ENCODE peak calls at places on chromosomes 4 and X, in ten cellular contexts. K is fibroblast of lung; F is WERI-Rb-1; N is left lung; X is uterus; V is transverse colon; P is GM23248; Y is naive thymus-derived CD4-positive, alpha-beta T cell; A is tibial nerve; I is body of pancreas. J is an unnamed sample. For H3K27me3, the result is how much of the 10 kb centered on the place peaks cover.

GRCh38 chrX:118630843-118631242 is 96.6 kb upstream of the IL13RA1 start:
- DNase-seq in Y (no peak), K (no peak), V (no peak), I (no peak), P (no peak), F (no peak), X (no peak), N (no peak), A (no peak), J (no peak)

GRCh38 chr4:110055014-110055768 is 142.5 kb downstream of the EGF start:
- DNase-seq in X (no peak), N (no peak), I (no peak), K (no peak), P (peak), F (no peak), Y (peak), V (no peak), A (no peak), J (no peak)

GRCh38 chrX:21490341-21490740 is 116.1 kb downstream of the CNKSR2 start:
- DNase-seq in X (no peak), I (no peak), F (no peak), P (no peak), N (no peak), Y (no peak), V (no peak), A (no peak), K (no peak), J (no peak)

GRCh38 chr4:37970702-37971101 is 10.5 kb downstream of the PTTG2 start:
- DNase-seq in K (peak), Y (peak), F (peak), A (no peak), V (peak), I (peak), P (peak), N (peak), X (peak), J (no peak)

GRCh38 chr4:8227201-8227770 is 28.2 kb downstream of the SH3TC1 start:
- DNase-seq in N (no peak), F (no peak), A (no peak), I (peak), Y (no peak), K (no peak), P (no peak), V (no peak), X (no peak), J (no peak)

GRCh38 chr4:185384877-185385465 is 10.8 kb downstream of the LRP2BP start:
- DNase-seq in I (no peak), V (no peak), P (no peak), N (no peak), K (peak), A (no peak), X (no peak), F (no peak), Y (no peak), J (no peak)

GRCh38 chrX:40151211-40152172 is 53.7 kb upstream of the BCOR start:
- DNase-seq in A (no peak), X (no peak), Y (no peak), K (no peak), F (peak), I (no peak), P (no peak), N (no peak), V (no peak), J (no peak)

GRCh38 chr4:141127884-141128283 is 5.4 kb downstream of the RNF150 start:
- DNase-seq in I (peak), V (no peak), K (no peak), Y (no peak), F (no peak), P (peak), N (no peak), X (no peak), A (no peak), J (no peak)

GRCh38 chr4:25937801-25938200 is 23.8 kb downstream of the SMIM20 start:
- DNase-seq in F (no peak), P (peak), N (no peak), I (no peak), V (no peak), K (peak), X (no peak), A (no peak), Y (no peak), J (no peak)

GRCh38 chrX:77628294-77629025 is 157.6 kb downstream of the ATRX start:
- DNase-seq in A (no peak), V (no peak), P (peak), F (no peak), K (peak), I (no peak), N (no peak), Y (no peak), X (no peak), J (no peak)

GRCh38 chr4:94420356-94420755 is 31.4 kb upstream of the PDLIM5 start:
- DNase-seq in N (no peak), K (no peak), V (no peak), X (no peak), F (no peak), Y (no peak), I (no peak), A (no peak), P (peak), J (no peak)

GRCh38 chrX:18272222-18272621 is 51.5 kb upstream of the BEND2 start:
- DNase-seq in N (no peak), K (no peak), V (no peak), A (no peak), P (no peak), Y (no peak), F (no peak), I (no peak), X (no peak), J (no peak)

GRCh38 chr4:141180991-141181760 is 39.5 kb upstream of the ZNF330 start:
- DNase-seq in F (no peak), Y (no peak), X (no peak), I (no peak), K (no peak), V (no peak), P (no peak), N (no peak), A (no peak), J (no peak)

GRCh38 chr4:39763714-39764572 is 66.0 kb downstream of the UBE2K start:
- DNase-seq in F (no peak), P (no peak), N (no peak), A (no peak), I (no peak), Y (no peak), X (no peak), V (no peak), K (no peak), J (no peak)

GRCh38 chr4:127967141-127967775 is 2.1 kb downstream of the ABHD18 start:
- DNase-seq in F (no peak), Y (no peak), X (no peak), K (peak), N (no peak), P (no peak), I (no peak), V (no peak), A (no peak), J (no peak)

GRCh38 chr4:24603343-24603742 is 19.0 kb upstream of the DHX15 start:
- DNase-seq in I (no peak), K (no peak), F (no peak), Y (no peak), N (peak), P (no peak), X (no peak), V (no peak), A (no peak), J (no peak)

GRCh38 chr4:95627004-95627403 is 78.2 kb upstream of the UNC5C start:
- DNase-seq in X (no peak), K (no peak), N (no peak), F (no peak), Y (no peak), V (no peak), I (no peak), A (no peak), P (no peak), J (no peak)

GRCh38 chrX:119784747-119785446 is 6.5 kb downstream of the RPL39 start:
- DNase-seq in X (no peak), P (peak), V (peak), F (peak), I (peak), Y (peak), N (no peak), K (peak), A (no peak), J (no peak)

GRCh38 chr4:119027815-119028214 is 107.8 kb upstream of the MYOZ2 start:
- DNase-seq in Y (no peak), K (no peak), V (no peak), P (no peak), F (no peak), N (no peak), X (no peak), I (no peak), A (no peak), J (no peak)

GRCh38 chr4:153467897-153468262 is 1.7 kb downstream of the TMEM131L start:
- DNase-seq in I (no peak), Y (no peak), A (no peak), P (no peak), V (no peak), X (no peak), K (peak), F (no peak), N (no peak), J (no peak)

GRCh38 chr4:65669008-65669971 is 999 bp downstream of the EPHA5 start:
- DNase-seq in F (peak), V (no peak), P (peak), A (no peak), I (no peak), X (no peak), K (peak), Y (no peak), N (no peak), J (no peak)

GRCh38 chr4:124334119-124334518 is 378.4 kb downstream of the ANKRD50 start:
- DNase-seq in P (peak), N (no peak), Y (no peak), F (peak), V (no peak), A (no peak), I (peak), K (peak), X (no peak), J (peak)

GRCh38 chr4:157961591-157961990 is 211.2 kb downstream of the GASK1B start:
- DNase-seq in P (no peak), K (no peak), Y (no peak), X (no peak), I (no peak), N (no peak), A (no peak), V (no peak), F (no peak), J (no peak)

GRCh38 chr4:112411781-112412281 is 104.1 kb downstream of the NEUROG2 start:
- DNase-seq in V (no peak), Y (no peak), X (no peak), P (no peak), K (no peak), F (no peak), A (no peak), I (no peak), N (no peak), J (no peak)

GRCh38 chr4:147371661-147372060 is 109.2 kb upstream of the EDNRA start:
- DNase-seq in K (no peak), P (peak), X (no peak), N (no peak), Y (no peak), A (no peak), I (no peak), V (no peak), F (no peak), J (no peak)

GRCh38 chrX:25156323-25156722 is 140.6 kb upstream of the ARX start:
- DNase-seq in F (no peak), P (no peak), V (no peak), I (no peak), N (no peak), Y (no peak), X (no peak), A (no peak), K (no peak), J (no peak)

GRCh38 chr4:145735330-145735638 is 55.3 kb downstream of the C4orf51 start:
- DNase-seq in P (peak), N (no peak), F (no peak), X (peak), I (peak), Y (no peak), K (peak), A (no peak), V (no peak), J (peak)
- H3K4me3 ChIP-seq in P (peak), N (no peak), F (no peak), X (no peak), I (no peak), Y (no peak), K (no peak), A (no peak), V (no peak), J (no peak)

GRCh38 chr4:176443117-176443516 is 123.4 kb downstream of the SPCS3 start:
- DNase-seq in F (no peak), V (no peak), K (peak), N (no peak), X (no peak), I (no peak), A (no peak), P (peak), Y (no peak), J (peak)
- H3K27me3 ChIP-seq in F (under half), V (under half), K (under half), N (under half), X (under half), I (under half), A (under half), P (under half), Y (under half), J (under half)

DNA sequence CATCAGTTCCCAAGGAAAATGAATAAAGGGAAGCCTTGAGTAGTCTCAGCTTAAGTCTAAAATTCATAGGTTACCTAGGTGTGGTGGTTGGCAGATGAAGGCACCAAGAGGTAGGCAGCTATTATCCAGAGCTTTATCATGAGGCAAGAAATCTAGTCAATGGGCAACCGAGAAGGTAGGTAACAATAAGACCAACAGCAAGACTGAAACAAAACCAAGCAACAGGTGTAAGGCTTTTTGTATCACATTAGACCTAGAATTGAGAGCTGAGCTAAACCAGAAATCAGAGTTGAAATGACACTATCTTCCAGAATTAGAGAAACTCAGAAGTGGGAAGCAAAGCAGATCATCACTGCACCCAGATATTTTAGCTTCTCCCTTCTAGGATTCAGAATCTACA is 117.1 kb downstream of the CAMK2D start:
- DNase-seq in K (no peak), P (no peak), I (no peak), V (no peak), F (no peak), Y (no peak), X (no peak), A (no peak), N (no peak), J (no peak)
- H3K27ac ChIP-seq in K (no peak), P (no peak), I (no peak), V (peak), F (no peak), Y (no peak), X (no peak), A (no peak), N (no peak), J (no peak)

GRCh38 chr4:146095867-146096266 is 79.7 kb upstream of the LSM6 start:
- DNase-seq in P (no peak), Y (no peak), V (peak), X (no peak), F (no peak), I (no peak), A (no peak), K (no peak), N (no peak), J (no peak)

GRCh38 chr4:146096374-146096773 is 79.1 kb upstream of the LSM6 start:
- DNase-seq in V (no peak), X (no peak), Y (no peak), I (no peak), K (no peak), A (no peak), F (no peak), N (no peak), P (no peak), J (no peak)

GRCh38 chr4:146099585-146099984 is 75.9 kb upstream of the LSM6 start:
- DNase-seq in K (no peak), P (no peak), N (no peak), Y (no peak), X (no peak), V (no peak), I (no peak), F (no peak), A (no peak), J (no peak)

GRCh38 chr4:146098397-146098796 is 77.1 kb upstream of the LSM6 start:
- DNase-seq in N (no peak), V (no peak), F (no peak), P (no peak), Y (no peak), K (no peak), I (no peak), X (no peak), A (no peak), J (no peak)

DNA sequence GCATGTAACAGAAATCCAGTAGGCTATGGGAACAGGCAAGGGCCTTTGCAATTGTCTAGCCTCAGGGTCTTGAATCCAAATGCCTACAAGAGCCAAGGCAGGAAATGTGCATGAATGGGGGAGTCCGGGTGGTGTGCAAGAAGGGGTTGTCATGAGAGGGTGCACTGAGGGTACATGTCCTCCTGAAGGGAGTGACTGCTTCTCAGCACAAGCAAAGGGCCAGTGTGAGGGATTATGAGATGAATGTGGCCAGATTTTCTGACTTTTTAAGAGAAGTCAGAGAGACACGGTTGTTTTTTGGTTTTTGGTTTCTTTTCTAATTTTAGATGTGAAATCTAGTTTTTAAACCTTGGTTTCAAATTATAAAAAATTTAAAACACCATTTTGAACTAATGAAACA is 76.5 kb upstream of the LSM6 start:
- DNase-seq in A (no peak), Y (no peak), F (no peak), X (no peak), K (no peak), N (no peak), I (no peak), P (no peak), V (no peak), J (no peak)
- H3K4me3 ChIP-seq in A (no peak), Y (no peak), F (no peak), X (no peak), K (no peak), N (no peak), I (no peak), P (no peak), V (no peak), J (no peak)

DNA sequence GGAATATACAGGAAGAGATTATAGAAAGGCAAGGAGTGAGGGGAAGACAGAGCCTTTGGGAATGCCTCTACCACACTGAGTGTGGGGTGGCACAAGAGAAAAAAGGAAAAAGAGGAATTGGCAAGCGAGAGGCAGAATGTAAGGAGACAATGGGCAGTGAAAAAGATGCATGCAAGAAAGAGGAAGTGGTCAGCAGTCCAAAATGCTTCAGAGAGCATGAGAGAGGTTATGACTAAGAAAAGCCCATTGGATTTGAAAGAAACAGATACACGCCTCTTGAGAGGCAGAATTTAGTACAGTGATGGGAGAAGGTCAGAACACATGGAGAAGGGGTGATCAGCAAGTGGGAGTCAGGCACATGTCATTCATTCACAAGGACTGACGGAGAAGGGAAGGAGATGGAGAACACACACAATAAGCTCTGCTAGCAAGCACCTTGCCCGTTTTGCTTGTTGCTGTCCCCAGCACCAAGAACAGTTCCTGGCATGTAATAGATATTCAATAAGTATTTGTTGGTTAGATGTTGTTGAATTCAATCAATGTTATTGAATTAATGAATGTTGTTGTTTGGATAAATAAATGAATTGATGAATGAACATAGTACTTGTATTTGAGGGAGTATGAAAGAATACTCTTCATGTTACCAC is 6.3 kb downstream of the DCHS2 start:
- DNase-seq in V (no peak), K (no peak), I (no peak), A (no peak), X (no peak), F (no peak), P (no peak), Y (no peak), N (no peak), J (no peak)
- H3K27me3 ChIP-seq in V (under half), K (under half), I (under half), A (under half), X (under half), F (under half), P (under half), Y (under half), N (under half), J (under half)

DNA sequence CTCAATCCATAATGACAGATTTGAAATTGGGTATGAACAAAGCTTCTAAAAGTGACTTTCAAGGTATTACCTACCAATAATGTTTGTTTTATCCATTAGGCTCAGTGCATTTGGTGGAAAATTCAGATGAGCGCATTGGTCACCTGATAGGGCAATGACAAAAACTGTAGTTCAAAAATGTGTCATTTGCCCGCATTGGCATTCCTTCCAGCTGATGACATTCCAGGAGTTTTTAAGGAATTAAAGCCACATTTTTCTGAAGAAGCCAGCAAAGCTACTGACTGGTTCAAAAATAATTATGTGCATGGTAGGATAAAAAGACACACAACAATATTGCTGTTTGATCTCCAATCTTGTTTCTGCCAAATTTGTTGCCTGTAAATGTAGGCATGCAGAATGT is 473.4 kb upstream of the CPEB2 start:
- DNase-seq in V (no peak), A (no peak), P (no peak), N (no peak), K (no peak), I (no peak), F (no peak), Y (no peak), X (no peak), J (no peak)
- H3K27ac ChIP-seq in V (no peak), A (no peak), P (no peak), N (no peak), K (no peak), I (no peak), F (no peak), Y (no peak), X (no peak), J (no peak)

GRCh38 chr4:142473960-142474338 is 372.2 kb downstream of the INPP4B start:
- DNase-seq in N (no peak), F (no peak), A (no peak), V (no peak), I (peak), Y (no peak), X (no peak), K (no peak), P (no peak), J (no peak)

GRCh38 chr4:142475663-142476062 is 370.4 kb downstream of the INPP4B start:
- DNase-seq in V (no peak), I (no peak), A (no peak), P (peak), K (peak), X (no peak), N (no peak), F (no peak), Y (no peak), J (no peak)

GRCh38 chr4:142474398-142475087 is 371.6 kb downstream of the INPP4B start:
- DNase-seq in I (peak), A (no peak), P (peak), K (no peak), V (no peak), F (peak), N (no peak), X (no peak), Y (no peak), J (no peak)

GRCh38 chr4:142473218-142473959 is 372.7 kb downstream of the INPP4B start:
- DNase-seq in A (no peak), N (no peak), K (no peak), V (peak), I (peak), X (peak), P (no peak), Y (no peak), F (no peak), J (no peak)
- H3K4me3 ChIP-seq in A (no peak), N (no peak), K (no peak), V (no peak), I (no peak), X (no peak), P (no peak), Y (no peak), F (no peak), J (no peak)